ENCODE peak calls at places on chromosomes 16 and 17, in five cellular contexts. N, B, Z, T and V are unnamed samples.

GRCh38 chr17:34169501-34169900 is 85.6 kb upstream of the CCL2 start:
- DNase-seq in N (no peak), B (no peak), Z (no peak), T (no peak), V (no peak)

GRCh38 chr17:76337413-76337777 is 16.3 kb downstream of the PRPSAP1 start:
- DNase-seq in N (peak; percentile 50), B (no peak), Z (no peak), T (no peak), V (no peak)

GRCh38 chr17:79739148-79740062 is 8.7 kb downstream of the ENPP7 start:
- DNase-seq in N (peak; percentile 5), B (no peak), Z (no peak), T (no peak), V (no peak)

GRCh38 chr17:40486513-40487370 is 14.7 kb downstream of the TNS4 start:
- DNase-seq in N (peak; percentile 88), B (no peak), Z (peak; percentile 54), T (no peak), V (no peak)

GRCh38 chr16:78748471-78748929 is 649.0 kb downstream of the WWOX start:
- DNase-seq in N (no peak), B (no peak), Z (no peak), T (no peak), V (no peak)

GRCh38 chr17:67531291-67531690 is 154.2 kb downstream of the PITPNC1 start:
- DNase-seq in N (no peak), B (no peak), Z (no peak), T (no peak), V (peak; percentile 62)

GRCh38 chr16:70437017-70437581 is 1.8 kb downstream of the ST3GAL2 start:
- DNase-seq in N (peak; percentile 77), B (no peak), Z (no peak), T (no peak), V (peak; percentile 74)

GRCh38 chr17:56629450-56630187 is 36.1 kb downstream of the NOG start:
- DNase-seq in N (peak; percentile 59), B (peak; percentile 41), Z (no peak), T (no peak), V (no peak)

GRCh38 chr17:44198721-44199552 is 747 bp downstream of the ATXN7L3 start:
- DNase-seq in N (peak; percentile 76), B (no peak), Z (peak; percentile 88), T (peak; percentile 52), V (peak; percentile 58)

GRCh38 chr17:37322826-37323561 is 52.8 kb upstream of the C17orf78 start:
- DNase-seq in N (no peak), B (no peak), Z (no peak), T (no peak), V (no peak)

GRCh38 chr16:8396463-8396862 is 193.8 kb downstream of the TMEM114 start:
- DNase-seq in N (no peak), B (no peak), Z (no peak), T (no peak), V (no peak)

GRCh38 chr17:42290577-42290976 is 2.3 kb downstream of the STAT5A start:
- DNase-seq in N (no peak), B (no peak), Z (no peak), T (no peak), V (no peak)

GRCh38 chr17:44438634-44439033 is 49.2 kb upstream of the ITGA2B start:
- DNase-seq in N (no peak), B (no peak), Z (no peak), T (no peak), V (no peak)

GRCh38 chr17:32323784-32324590 is 18.0 kb downstream of the C17orf75 start:
- DNase-seq in N (peak; percentile 61), B (no peak), Z (no peak), T (no peak), V (no peak)

GRCh38 chr17:1779571-1780074 is 17.8 kb downstream of the SERPINF1 start:
- DNase-seq in N (peak; percentile 95), B (no peak), Z (no peak), T (no peak), V (peak; percentile 91)

GRCh38 chr17:58344047-58344790 is 7.8 kb downstream of the SUPT4H1 start:
- DNase-seq in N (no peak), B (no peak), Z (no peak), T (peak; percentile 85), V (no peak)

GRCh38 chr16:85417156-85417860 is 195.8 kb upstream of the GSE1 start:
- DNase-seq in N (no peak), B (no peak), Z (peak; percentile 44), T (no peak), V (peak; percentile 12)

GRCh38 chr17:74288785-74289184 is 14.8 kb downstream of the DNAI2 start:
- DNase-seq in N (peak; percentile 16), B (no peak), Z (no peak), T (no peak), V (no peak)

GRCh38 chr16:27550582-27550920 is 607 bp downstream of the KATNIP start:
- DNase-seq in N (no peak), B (no peak), Z (no peak), T (no peak), V (no peak)

GRCh38 chr17:5541610-5542202 is 42.6 kb downstream of the NLRP1 start:
- DNase-seq in N (no peak), B (peak; percentile 16), Z (no peak), T (no peak), V (no peak)

GRCh38 chr16:79651363-79651762 is 50.8 kb upstream of the MAF start:
- DNase-seq in N (peak; percentile 7), B (no peak), Z (no peak), T (no peak), V (no peak)

GRCh38 chr16:81358860-81359259 is 44.1 kb downstream of the GAN start:
- DNase-seq in N (no peak), B (no peak), Z (no peak), T (no peak), V (no peak)

GRCh38 chr17:28723159-28723835 is 2.7 kb downstream of the TLCD1 start:
- DNase-seq in N (no peak), B (no peak), Z (no peak), T (no peak), V (no peak)

GRCh38 chr16:160691-161190 is 5.0 kb upstream of the HBM start:
- DNase-seq in N (no peak), B (no peak), Z (no peak), T (no peak), V (no peak)

GRCh38 chr16:46974352-46974751 is 878 bp upstream of the DNAJA2 start:
- DNase-seq in N (peak; percentile 51), B (no peak), Z (no peak), T (no peak), V (no peak)

GRCh38 chr16:66603537-66604375 is 748 bp upstream of the CMTM3 start:
- DNase-seq in N (peak; percentile 64), B (no peak), Z (no peak), T (peak; percentile 58), V (peak; percentile 81)

GRCh38 chr16:66878067-66878466 is 2.2 kb upstream of the PDP2 start:
- DNase-seq in N (peak; percentile 46), B (no peak), Z (no peak), T (no peak), V (no peak)

GRCh38 chr17:2634361-2634960 is 41.0 kb downstream of the PAFAH1B1 start:
- DNase-seq in N (peak; percentile 12), B (no peak), Z (no peak), T (no peak), V (no peak)

GRCh38 chr16:27920391-27920891 is 143.1 kb downstream of the GSG1L start:
- DNase-seq in N (peak; percentile 15), B (peak; percentile 27), Z (no peak), T (no peak), V (peak; percentile 18)

GRCh38 chr17:3754458-3755334 is 31.0 kb downstream of the HASPIN start:
- DNase-seq in N (peak; percentile 58), B (peak; percentile 91), Z (no peak), T (peak; percentile 78), V (peak; percentile 82)

GRCh38 chr16:86665319-86665675 is 86.9 kb downstream of the FOXL1 start:
- DNase-seq in N (peak; percentile 94), B (no peak), Z (no peak), T (no peak), V (no peak)

GRCh38 chr17:81128338-81128737 is 37.0 kb upstream of the PVALEF start:
- DNase-seq in N (no peak), B (no peak), Z (no peak), T (no peak), V (no peak)

GRCh38 chr17:81130385-81131288 is 34.7 kb upstream of the PVALEF start:
- DNase-seq in N (no peak), B (no peak), Z (no peak), T (no peak), V (no peak)

GRCh38 chr17:81129711-81130367 is 35.5 kb upstream of the PVALEF start:
- DNase-seq in N (no peak), B (no peak), Z (no peak), T (no peak), V (no peak)

GRCh38 chr17:81128774-81129173 is 36.5 kb upstream of the PVALEF start:
- DNase-seq in N (no peak), B (no peak), Z (no peak), T (no peak), V (no peak)

GRCh38 chr17:81129289-81129688 is 36.0 kb upstream of the PVALEF start:
- DNase-seq in N (no peak), B (no peak), Z (no peak), T (no peak), V (no peak)
- H3K27ac ChIP-seq in N (no peak overlapping the region), B (no peak overlapping the region), Z (no peak overlapping the region), T (no peak overlapping the region), V (no peak overlapping the region)

DNA sequence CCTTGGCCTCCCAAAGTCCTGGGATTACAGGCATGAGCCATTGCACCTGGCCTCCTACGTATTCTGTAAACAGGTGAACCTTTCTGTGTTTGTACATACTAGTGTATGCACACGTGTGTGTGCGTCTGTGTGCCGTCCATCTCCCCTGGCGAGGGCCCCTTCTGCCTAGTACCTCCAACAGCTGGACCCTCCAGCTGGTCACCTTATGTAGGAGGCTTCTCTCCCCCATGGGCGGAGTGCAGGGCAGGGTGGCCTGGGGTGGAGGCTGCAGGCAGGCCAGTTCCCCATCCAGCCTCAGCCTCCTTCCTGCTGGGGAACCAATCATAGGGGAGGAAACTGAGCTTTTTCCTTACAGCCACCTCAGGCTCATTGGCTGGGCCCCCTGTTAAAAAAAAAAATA is 24.4 kb upstream of the DOC2B start:
- DNase-seq in N (no peak), B (no peak), Z (no peak), T (no peak), V (no peak)
- H3K27ac ChIP-seq in N (no peak overlapping the region), B (no peak overlapping the region), Z (no peak overlapping the region), T (no peak overlapping the region), V (no peak overlapping the region)

GRCh38 chr16:75416904-75417565 is 16.3 kb downstream of the CFDP1 start:
- DNase-seq in N (no peak), B (no peak), Z (no peak), T (no peak), V (no peak)

GRCh38 chr16:75420987-75421819 is 12.1 kb downstream of the CFDP1 start:
- DNase-seq in N (peak; percentile 64), B (peak; percentile 47), Z (peak; percentile 91), T (no peak), V (peak; percentile 81)

GRCh38 chr16:75424096-75424762 is 9.1 kb downstream of the CFDP1 start:
- DNase-seq in N (no peak), B (no peak), Z (no peak), T (no peak), V (no peak)

GRCh38 chr16:75421820-75422126 is 11.5 kb downstream of the CFDP1 start:
- DNase-seq in N (no peak), B (no peak), Z (no peak), T (no peak), V (no peak)
- H3K27ac ChIP-seq in N (no peak overlapping the region), B (no peak overlapping the region), Z (peak overlapping the region; percentile 51), T (no peak overlapping the region), V (no peak overlapping the region)

DNA sequence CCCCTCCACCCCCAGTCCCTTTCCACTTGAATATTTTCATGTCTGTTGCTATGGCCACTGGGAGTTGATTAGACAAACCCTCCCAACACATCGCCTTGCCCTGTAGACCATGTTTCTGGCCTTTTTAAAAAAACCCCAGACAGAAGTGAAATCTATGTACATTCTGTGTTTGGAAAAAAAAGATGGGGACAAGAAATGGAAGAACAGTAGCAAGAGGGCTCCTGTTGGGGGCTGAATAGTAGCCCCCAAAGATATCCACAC is 287.2 kb downstream of the SOX9 start:
- DNase-seq in N (no peak), B (no peak), Z (no peak), T (no peak), V (no peak)
- H3K27ac ChIP-seq in N (peak overlapping the region; percentile 68), B (no peak overlapping the region), Z (no peak overlapping the region), T (no peak overlapping the region), V (no peak overlapping the region)